ENCODE peak calls at places on chromosomes 6 and 20, in eight cellular contexts. Z is hippocampal formation; G is HCEC 1CT; S is RCC 7860; U is stimulated activated CD4-positive, alpha-beta T cell treated with anti-CD3 and anti-CD28 coated beads, Interleukin-15, amount 100 ng/mL, for 48 hours; C is upper lobe of right lung; V is NCI-H1417 treated with DMSO at 0.1 percent for 48 hours; B is GF-D8. J is an unnamed sample.
A peak's percentile ranks its signal among the peaks of the same experiment; 100 is the strongest.

GRCh38 chr20:12112665-12113064 is 195.0 kb downstream of the BTBD3 start:
- DNase-seq in Z (no peak), G (no peak), S (no peak), U (no peak), C (no peak), V (no peak), B (no peak), J (no peak)

GRCh38 chr20:6575912-6576391 is 191.5 kb upstream of the BMP2 start:
- DNase-seq in Z (no peak), G (no peak), S (no peak), U (no peak), C (no peak), V (no peak), B (no peak), J (no peak)

GRCh38 chr6:87661503-87661902 is 40.5 kb downstream of the AKIRIN2 start:
- DNase-seq in Z (no peak), G (no peak), S (no peak), U (no peak), C (no peak), V (no peak), B (no peak), J (no peak)

GRCh38 chr6:124780621-124781020 is 181.6 kb upstream of the RNF217 start:
- DNase-seq in Z (no peak), G (no peak), S (no peak), U (no peak), C (no peak), V (no peak), B (no peak), J (peak; percentile 10)

GRCh38 chr20:23235173-23236027 is 115.2 kb upstream of the NXT1 start:
- DNase-seq in Z (no peak), G (peak; percentile 60), S (peak; percentile 13), U (no peak), C (peak; percentile 78), V (no peak), B (peak; percentile 20), J (no peak)

GRCh38 chr6:105091140-105091829 is 88.5 kb downstream of the POPDC3 start:
- DNase-seq in Z (no peak), G (no peak), S (no peak), U (no peak), C (no peak), V (no peak), B (no peak), J (no peak)

GRCh38 chr6:13277231-13277630 is 51.1 kb downstream of the TBC1D7 start:
- DNase-seq in Z (no peak), G (no peak), S (no peak), U (no peak), C (no peak), V (no peak), B (no peak), J (no peak)

GRCh38 chr6:74964871-74965441 is 240.9 kb downstream of the COL12A1 start:
- DNase-seq in Z (no peak), G (no peak), S (no peak), U (no peak), C (no peak), V (no peak), B (no peak), J (no peak)

GRCh38 chr6:119565893-119566292 is 216.3 kb upstream of the MAN1A1 start:
- DNase-seq in Z (no peak), G (no peak), S (no peak), U (no peak), C (no peak), V (no peak), B (no peak), J (no peak)

GRCh38 chr20:40414843-40415615 is 274.0 kb downstream of the MAFB start:
- DNase-seq in Z (no peak), G (no peak), S (no peak), U (no peak), C (no peak), V (peak; percentile 73), B (no peak), J (no peak)

GRCh38 chr6:1737463-1738311 is 128.0 kb downstream of the FOXC1 start:
- DNase-seq in Z (no peak), G (no peak), S (no peak), U (no peak), C (no peak), V (no peak), B (no peak), J (no peak)

GRCh38 chr20:34705008-34705382 is 851 bp downstream of the TP53INP2 start:
- DNase-seq in Z (no peak), G (peak; percentile 8), S (no peak), U (no peak), C (no peak), V (no peak), B (no peak), J (no peak)

GRCh38 chr6:159887146-159887545 is 3.6 kb upstream of the MAS1 start:
- DNase-seq in Z (no peak), G (no peak), S (no peak), U (no peak), C (no peak), V (no peak), B (no peak), J (no peak)

GRCh38 chr6:40894962-40895799 is 143.8 kb downstream of the UNC5CL start:
- DNase-seq in Z (peak; percentile 36), G (no peak), S (peak; percentile 85), U (no peak), C (peak; percentile 76), V (no peak), B (no peak), J (no peak)

GRCh38 chr20:3628502-3629314 is 34.5 kb downstream of the GFRA4 start:
- DNase-seq in Z (no peak), G (no peak), S (no peak), U (no peak), C (no peak), V (no peak), B (no peak), J (no peak)

GRCh38 chr6:45461486-45461885 is 83.8 kb upstream of the SUPT3H start:
- DNase-seq in Z (no peak), G (peak; percentile 22), S (no peak), U (no peak), C (no peak), V (no peak), B (no peak), J (no peak)

GRCh38 chr20:61026173-61026572 is 225.9 kb upstream of the CDH4 start:
- DNase-seq in Z (no peak), G (no peak), S (no peak), U (no peak), C (no peak), V (no peak), B (no peak), J (no peak)

GRCh38 chr6:39037707-39038106 is 10.9 kb upstream of the GLP1R start:
- DNase-seq in Z (no peak), G (no peak), S (no peak), U (no peak), C (no peak), V (no peak), B (no peak), J (no peak)

GRCh38 chr6:164756142-164756541 is 553.3 kb downstream of the C6orf118 start:
- DNase-seq in Z (no peak), G (no peak), S (no peak), U (no peak), C (no peak), V (no peak), B (no peak), J (no peak)

GRCh38 chr6:32190054-32190945 is at the start of gene PBX2:
- DNase-seq in Z (peak; percentile 95), G (peak; percentile 82), S (peak; percentile 69), U (peak; percentile 64), C (peak; percentile 93), V (peak; percentile 53), B (peak; percentile 87), J (peak; percentile 76)

GRCh38 chr6:140385686-140386085 is 1011.2 kb upstream of the CITED2 start:
- DNase-seq in Z (no peak), G (no peak), S (no peak), U (no peak), C (no peak), V (no peak), B (no peak), J (no peak)

GRCh38 chr20:12723811-12724210 is 285.0 kb upstream of the SPTLC3 start:
- DNase-seq in Z (no peak), G (no peak), S (no peak), U (no peak), C (no peak), V (no peak), B (no peak), J (no peak)